ENCODE peak calls at places on chromosomes 13 and 19, in six cellular contexts. V, J, Y, L, G and O are unnamed samples.

GRCh38 chr13:101916758-101917474 is 464.4 kb downstream of the ITGBL1 start:
- DNase-seq in V (no peak), J (no peak), Y (no peak), L (no peak), G (no peak), O (no peak)

GRCh38 chr13:99657848-99658265 is 156.6 kb downstream of the TM9SF2 start:
- DNase-seq in V (no peak), J (no peak), Y (no peak), L (no peak), G (no peak), O (no peak)

GRCh38 chr13:30510811-30511371 is 45.2 kb upstream of the HMGB1 start:
- DNase-seq in V (no peak), J (no peak), Y (no peak), L (no peak), G (no peak), O (no peak)

GRCh38 chr13:46567671-46568070 is 14.7 kb downstream of the LRCH1 start:
- DNase-seq in V (no peak), J (no peak), Y (no peak), L (no peak), G (no peak), O (no peak)

GRCh38 chr19:38210458-38210987 is 13.5 kb downstream of the DPF1 start:
- DNase-seq in V (no peak), J (peak; percentile 67), Y (no peak), L (no peak), G (no peak), O (no peak)

GRCh38 chr13:48291730-48292129 is 11.8 kb upstream of the RB1 start:
- DNase-seq in V (no peak), J (no peak), Y (no peak), L (peak; percentile 41), G (no peak), O (no peak)

GRCh38 chr19:18386543-18387251 is 739 bp downstream of the GDF15 start:
- DNase-seq in V (no peak), J (peak; percentile 43), Y (no peak), L (no peak), G (no peak), O (no peak)

GRCh38 chr19:19463348-19464117 is 51.8 kb downstream of the TSSK6 start:
- DNase-seq in V (no peak), J (no peak), Y (no peak), L (no peak), G (no peak), O (no peak)

GRCh38 chr13:97256343-97256783 is 34.2 kb downstream of the MBNL2 start:
- DNase-seq in V (no peak), J (peak; percentile 20), Y (no peak), L (peak; percentile 85), G (no peak), O (no peak)

GRCh38 chr13:45654633-45655349 is 39.3 kb upstream of the ERICH6B start:
- DNase-seq in V (no peak), J (no peak), Y (no peak), L (no peak), G (no peak), O (no peak)

GRCh38 chr13:93199856-93200255 is 26.8 kb upstream of the GPC6 start:
- DNase-seq in V (no peak), J (no peak), Y (no peak), L (no peak), G (no peak), O (no peak)

GRCh38 chr19:722553-723101 is 13.9 kb downstream of the PALM start:
- DNase-seq in V (no peak), J (no peak), Y (no peak), L (no peak), G (no peak), O (no peak)

GRCh38 chr13:35598790-35599369 is 122.4 kb upstream of the MAB21L1 start:
- DNase-seq in V (no peak), J (no peak), Y (no peak), L (no peak), G (no peak), O (no peak)

GRCh38 chr13:71309905-71310304 is 557.1 kb downstream of the DACH1 start:
- DNase-seq in V (no peak), J (no peak), Y (no peak), L (no peak), G (no peak), O (no peak)

GRCh38 chr13:40668335-40668734 is 1.9 kb upstream of the FOXO1 start:
- DNase-seq in V (no peak), J (peak; percentile 50), Y (peak; percentile 41), L (peak; percentile 54), G (no peak), O (peak; percentile 48)

GRCh38 chr19:18762125-18763023 is 28.7 kb downstream of the COMP start:
- DNase-seq in V (no peak), J (no peak), Y (no peak), L (peak; percentile 63), G (no peak), O (no peak)

GRCh38 chr13:39959497-39959896 is 304.0 kb downstream of the COG6 start:
- DNase-seq in V (no peak), J (no peak), Y (no peak), L (no peak), G (no peak), O (no peak)

GRCh38 chr13:40776681-40777165 is 5.7 kb upstream of the MRPS31 start:
- DNase-seq in V (no peak), J (no peak), Y (no peak), L (no peak), G (no peak), O (no peak)

GRCh38 chr19:52028027-52028779 is at the start of gene ZNF614:
- DNase-seq in V (peak; percentile 49), J (peak; percentile 87), Y (peak; percentile 77), L (peak; percentile 71), G (no peak), O (peak; percentile 72)
- TF ChIP-seq POLR2A in V (peak; percentile 98), J (peak; percentile 94), Y (peak; percentile 96), L (peak; percentile 93), G (no peak), O (peak; percentile 94)

GRCh38 chr13:52833261-52833660 is 15.2 kb downstream of the PCDH8 start:
- DNase-seq in V (no peak), J (no peak), Y (no peak), L (no peak), G (no peak), O (no peak)

GRCh38 chr13:52830946-52831345 is 17.5 kb downstream of the PCDH8 start:
- DNase-seq in V (no peak), J (no peak), Y (no peak), L (no peak), G (no peak), O (no peak)

GRCh38 chr13:52832268-52832667 is 16.2 kb downstream of the PCDH8 start:
- DNase-seq in V (no peak), J (no peak), Y (no peak), L (no peak), G (no peak), O (no peak)

GRCh38 chr13:52827839-52828238 is 20.6 kb downstream of the PCDH8 start:
- DNase-seq in V (no peak), J (no peak), Y (no peak), L (no peak), G (no peak), O (no peak)
- TF ChIP-seq POLR2AphosphoS5 in V (no peak), J (no peak), Y (no peak), L (no peak), G (no peak), O (no peak)

DNA sequence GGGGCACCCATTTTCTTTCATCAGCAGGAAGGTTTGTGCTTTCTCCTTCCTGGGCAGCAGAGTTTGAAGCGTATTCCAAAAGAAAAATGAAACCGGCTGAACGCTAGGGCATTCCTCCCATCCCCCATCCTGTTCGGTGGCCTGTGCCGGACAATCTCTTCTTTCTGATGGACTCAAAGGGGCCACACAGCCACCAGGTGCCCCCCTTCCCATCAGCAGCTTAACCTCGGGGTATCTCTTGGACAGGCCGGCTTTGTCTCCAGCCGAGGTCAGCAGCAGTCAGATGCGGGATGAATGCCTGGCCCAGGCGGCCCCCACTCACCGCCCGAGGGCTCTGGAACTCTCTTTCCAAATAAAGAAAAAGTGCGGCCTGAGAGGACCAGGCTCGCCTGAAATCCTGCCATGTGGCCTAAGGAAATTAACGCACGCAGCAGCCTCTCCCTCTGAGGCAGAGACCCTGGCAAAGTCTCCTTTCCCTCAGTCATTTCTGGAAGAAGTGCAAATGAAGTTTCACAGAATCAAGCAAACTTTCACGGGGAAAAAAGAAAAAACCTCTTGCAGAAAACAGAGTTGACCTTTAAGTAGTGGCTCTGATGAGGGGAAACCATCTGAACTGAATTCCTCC is 67.8 kb downstream of the RASA3 start:
- DNase-seq in V (no peak), J (peak; percentile 32), Y (no peak), L (no peak), G (no peak), O (no peak)
- TF ChIP-seq TAF1 in V (no peak), J (no peak), Y (no peak), L (no peak), G (no peak), O (no peak)

GRCh38 chr19:14072535-14073231 is at the start of gene MISP3:
- DNase-seq in V (no peak), J (peak; percentile 68), Y (no peak), L (no peak), G (no peak), O (no peak)
- TF ChIP-seq POLR2A in V (no peak), J (no peak), Y (no peak), L (no peak), G (no peak), O (no peak)

DNA sequence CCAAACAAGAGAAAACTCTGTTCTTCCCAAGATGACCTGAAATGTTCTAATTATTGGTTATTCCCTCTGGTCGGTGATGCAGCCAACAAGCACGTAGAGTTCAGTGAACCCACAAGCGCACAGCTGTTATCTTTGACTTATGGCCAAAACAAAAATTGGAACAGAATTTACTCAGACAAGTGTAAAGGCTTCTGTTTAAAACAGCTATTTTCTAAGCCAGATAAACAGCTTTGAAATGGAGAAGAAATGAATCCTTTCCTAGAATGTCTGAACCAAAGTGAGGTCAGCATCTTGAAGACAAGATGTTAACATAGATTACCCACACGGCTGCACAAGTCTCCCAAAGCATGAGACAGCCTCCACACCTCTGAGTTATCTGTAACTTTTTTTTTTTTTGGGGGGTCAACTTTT is 669.2 kb downstream of the DIAPH3 start:
- DNase-seq in V (no peak), J (peak; percentile 13), Y (no peak), L (no peak), G (no peak), O (no peak)
- TF ChIP-seq POLR2AphosphoS5 in V (no peak), J (no peak), Y (no peak), L (no peak), G (no peak), O (no peak)

DNA sequence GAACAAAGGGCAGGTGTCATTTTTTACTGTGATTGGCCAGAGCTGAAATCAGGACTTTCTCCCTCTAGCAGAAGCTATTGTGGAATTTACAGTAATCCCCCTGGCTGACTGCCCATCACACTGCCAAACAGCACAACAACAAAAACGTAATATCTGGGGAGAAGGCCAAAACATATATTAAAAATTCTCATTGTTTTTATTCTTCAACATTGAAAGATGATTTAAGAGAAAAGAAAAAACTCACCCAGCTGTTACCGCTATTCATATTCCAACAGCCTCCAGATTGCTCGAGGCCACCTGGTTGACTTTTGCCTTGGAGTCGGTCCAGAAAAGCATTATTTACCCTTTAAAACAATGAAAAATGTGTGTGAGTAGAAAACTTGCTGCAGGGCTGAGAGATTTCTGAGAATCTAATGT is 97.3 kb downstream of the EPSTI1 start:
- DNase-seq in V (no peak), J (no peak), Y (no peak), L (no peak), G (no peak), O (no peak)
- TF ChIP-seq TAF1 in V (no peak), J (no peak), Y (no peak), L (no peak), G (no peak), O (no peak)